ENCODE peak calls at places on chromosomes 5 and 9, in five cellular contexts. Q is left ventricle myocardium inferior, H is ELR, W is B cell, E is H4. I is an unnamed sample.

GRCh38 chr5:89037090-89037489 is 154.1 kb upstream of the MEF2C start:
- DNase-seq in Q (no peak), H (peak), W (no peak), E (peak), I (peak)

GRCh38 chr9:121528642-121529041 is 29.0 kb upstream of the GGTA1 start:
- DNase-seq in Q (no peak), H (no peak), W (no peak), E (no peak), I (no peak)

GRCh38 chr5:82330921-82331320 is 52.8 kb upstream of the RPS23 start:
- DNase-seq in Q (no peak), H (no peak), W (no peak), E (no peak), I (no peak)

GRCh38 chr5:111930905-111931461 is 174.0 kb upstream of the NREP start:
- DNase-seq in Q (no peak), H (peak), W (no peak), E (no peak), I (no peak)

GRCh38 chr9:135098400-135099105 is 11.1 kb downstream of the OLFM1 start:
- DNase-seq in Q (no peak), H (no peak), W (no peak), E (no peak), I (peak)

GRCh38 chr9:81473708-81474107 is 215.6 kb downstream of the TLE1 start:
- DNase-seq in Q (no peak), H (no peak), W (no peak), E (no peak), I (no peak)

GRCh38 chr5:66987126-66987525 is 209.5 kb downstream of the CD180 start:
- DNase-seq in Q (no peak), H (peak), W (no peak), E (no peak), I (no peak)

GRCh38 chr9:115845648-115846312 is 307.8 kb upstream of the PAPPA start:
- DNase-seq in Q (no peak), H (peak), W (no peak), E (peak), I (peak)

GRCh38 chr9:117494401-117495130 is 79.7 kb upstream of the ASTN2 start:
- DNase-seq in Q (no peak), H (no peak), W (no peak), E (no peak), I (peak)

GRCh38 chr9:2486988-2487387 is 134.6 kb upstream of the VLDLR start:
- DNase-seq in Q (no peak), H (no peak), W (no peak), E (no peak), I (no peak)

GRCh38 chr9:92964981-92965758 is 17.8 kb downstream of the FGD3 start:
- DNase-seq in Q (peak), H (no peak), W (peak), E (no peak), I (no peak)

GRCh38 chr9:113387560-113388230 is 10.9 kb upstream of the HDHD3 start:
- DNase-seq in Q (no peak), H (no peak), W (no peak), E (no peak), I (no peak)

GRCh38 chr9:70021026-70021571 is 22.5 kb upstream of the MAMDC2 start:
- DNase-seq in Q (peak), H (peak), W (no peak), E (peak), I (peak)

GRCh38 chr9:109121218-109121796 is 1.6 kb upstream of the TMEM245 start:
- DNase-seq in Q (no peak), H (no peak), W (no peak), E (no peak), I (no peak)

I was measured in A172.